ENCODE peak calls at places on chromosomes 16 and 17, in nine cellular contexts. M is neuronal stem cell; I is stimulated activated CD4-positive, alpha-beta T cell treated with anti-CD3 and anti-CD28 coated beads, Interleukin-15, amount 100 ng/mL, for 1 hour; B is brain microvascular endothelial cell; L is HepG2; O is fibroblast of gingiva; G is HEK293T; F is T-helper 1 cell; D is mammary epithelial cell. Y is an unnamed sample.
A peak's percentile ranks its signal among the peaks of the same experiment; 100 is the strongest.

GRCh38 chr16:88971371-88972097 is 5.5 kb downstream of the CBFA2T3 start:
- DNase-seq in M (no peak), I (no peak), B (no peak), L (no peak), O (no peak), G (no peak), F (no peak), D (no peak), Y (no peak)

GRCh38 chr17:49315551-49315951 is 46.5 kb downstream of the ZNF652 start:
- DNase-seq in M (peak; percentile 32), I (peak; percentile 60), B (peak; percentile 86), L (peak; percentile 78), O (peak; percentile 86), G (peak; percentile 81), F (peak; percentile 66), D (peak; percentile 80), Y (peak; percentile 90)

GRCh38 chr16:48369765-48370164 is 15.4 kb downstream of the SIAH1 start:
- DNase-seq in M (no peak), I (no peak), B (no peak), L (no peak), O (no peak), G (no peak), F (no peak), D (no peak), Y (no peak)

GRCh38 chr17:30360396-30360795 is 18.3 kb upstream of the CPD start:
- DNase-seq in M (no peak), I (no peak), B (no peak), L (no peak), O (no peak), G (no peak), F (no peak), D (no peak), Y (no peak)

GRCh38 chr17:62637809-62638208 is 10.3 kb downstream of the MRC2 start:
- DNase-seq in M (no peak), I (no peak), B (no peak), L (no peak), O (no peak), G (no peak), F (no peak), D (no peak), Y (no peak)

GRCh38 chr16:49834496-49835009 is 21.4 kb downstream of the ZNF423 start:
- DNase-seq in M (no peak), I (no peak), B (no peak), L (no peak), O (no peak), G (no peak), F (no peak), D (no peak), Y (no peak)

GRCh38 chr16:69699915-69700314 is 26.4 kb downstream of the NQO1 start:
- DNase-seq in M (no peak), I (no peak), B (no peak), L (no peak), O (no peak), G (no peak), F (no peak), D (no peak), Y (no peak)

GRCh38 chr16:1826691-1827573 is at the start of the genes FAHD1 and HAGH:
- DNase-seq in M (peak; percentile 95), I (peak; percentile 81), B (peak; percentile 92), L (peak; percentile 88), O (peak; percentile 97), G (peak; percentile 97), F (peak; percentile 83), D (peak; percentile 94), Y (peak; percentile 87)

GRCh38 chr17:78040561-78041400 is 82.3 kb downstream of the TNRC6C start:
- DNase-seq in M (no peak), I (no peak), B (peak; percentile 43), L (no peak), O (peak; percentile 74), G (no peak), F (peak; percentile 29), D (peak; percentile 67), Y (no peak)

GRCh38 chr16:74667215-74667765 is 613 bp upstream of the RFWD3 start:
- DNase-seq in M (peak; percentile 20), I (no peak), B (no peak), L (peak; percentile 41), O (peak; percentile 12), G (no peak), F (no peak), D (peak; percentile 19), Y (no peak)

GRCh38 chr16:89863741-89864391 is 9.5 kb upstream of the TCF25 start:
- DNase-seq in M (no peak), I (peak; percentile 24), B (peak; percentile 49), L (no peak), O (no peak), G (no peak), F (no peak), D (peak; percentile 63), Y (no peak)

GRCh38 chr17:27454089-27454488 is 2.2 kb upstream of the KSR1 start:
- DNase-seq in M (no peak), I (no peak), B (no peak), L (no peak), O (no peak), G (no peak), F (no peak), D (no peak), Y (no peak)

GRCh38 chr16:23132921-23133532 is 16.2 kb downstream of the USP31 start:
- DNase-seq in M (no peak), I (no peak), B (no peak), L (no peak), O (no peak), G (no peak), F (no peak), D (peak; percentile 40), Y (no peak)

GRCh38 chr16:12305847-12306246 is 329.3 kb downstream of the SNX29 start:
- DNase-seq in M (no peak), I (no peak), B (no peak), L (no peak), O (no peak), G (no peak), F (no peak), D (peak; percentile 6), Y (no peak)

GRCh38 chr17:57623620-57624019 is 121.5 kb downstream of the CCDC182 start:
- DNase-seq in M (no peak), I (no peak), B (no peak), L (no peak), O (no peak), G (no peak), F (no peak), D (no peak), Y (no peak)

GRCh38 chr16:71537643-71538042 is 11.4 kb downstream of the CHST4 start:
- DNase-seq in M (no peak), I (no peak), B (peak; percentile 38), L (peak; percentile 66), O (peak; percentile 21), G (peak; percentile 59), F (no peak), D (peak; percentile 54), Y (no peak)

GRCh38 chr17:1829189-1829578 is 518 bp downstream of the SMYD4 start:
- DNase-seq in M (peak; percentile 5), I (no peak), B (peak; percentile 9), L (peak; percentile 13), O (peak; percentile 1), G (peak; percentile 49), F (no peak), D (peak; percentile 39), Y (no peak)

GRCh38 chr17:15782809-15783208 is 50.7 kb downstream of the TBC1D26 start:
- DNase-seq in M (no peak), I (no peak), B (peak; percentile 33), L (no peak), O (peak; percentile 60), G (no peak), F (no peak), D (no peak), Y (peak; percentile 36)

GRCh38 chr17:79789943-79790804 is 6.7 kb downstream of the CBX8 start:
- DNase-seq in M (no peak), I (no peak), B (no peak), L (no peak), O (no peak), G (peak; percentile 67), F (no peak), D (no peak), Y (no peak)

GRCh38 chr17:50363217-50364060 is 9.5 kb downstream of the MRPL27 start:
- DNase-seq in M (peak; percentile 90), I (no peak), B (peak; percentile 32), L (peak; percentile 46), O (no peak), G (no peak), F (no peak), D (no peak), Y (no peak)

GRCh38 chr16:84815446-84815845 is 4.3 kb upstream of the CRISPLD2 start:
- DNase-seq in M (no peak), I (no peak), B (no peak), L (no peak), O (no peak), G (no peak), F (no peak), D (no peak), Y (no peak)

Y was measured in stromal cell of bone marrow.